ENCODE peak calls at places on chromosomes 3 and 15, in six cellular contexts. J is activated CD4-positive, alpha-beta T cell treated with anti-CD3 and anti-CD28 coated beads, Interleukin-2, amount 50 U/mL, for 24 hours; Q is NCI-H2029 treated with DMSO at 0.1 percent for 48 hours; M is fibroblast of the aortic adventitia; I is activated CD8-positive, alpha-beta T cell treated with anti-CD3 and anti-CD28 coated beads, Interleukin-2, amount 10 ng/mL, durations not matched to agents 7 days and 5 days; B is AG20443. H is an unnamed sample.

GRCh38 chr3:122214718-122215117 is 31.2 kb downstream of the CASR start:
- DNase-seq in B (no peak), I (no peak), Q (no peak), J (no peak), M (no peak), H (no peak)

GRCh38 chr15:30939161-30939560 is 35.4 kb downstream of the FAN1 start:
- DNase-seq in M (no peak), B (no peak), J (no peak), I (no peak), Q (no peak), H (no peak)

GRCh38 chr3:9088431-9089353 is 125.4 kb upstream of the RAD18 start:
- DNase-seq in J (no peak), Q (peak; percentile 89), B (peak; percentile 47), M (peak; percentile 92), I (no peak), H (peak; percentile 72)

GRCh38 chr3:482479-482878 is 285.9 kb downstream of the CHL1 start:
- DNase-seq in Q (no peak), M (no peak), B (no peak), J (no peak), I (no peak), H (no peak)

GRCh38 chr15:88858934-88859333 is 36.4 kb downstream of the HAPLN3 start:
- DNase-seq in M (no peak), Q (no peak), J (no peak), I (no peak), B (no peak), H (no peak)

GRCh38 chr15:45376300-45376928 is 1.9 kb downstream of the GATM start:
- DNase-seq in B (no peak), Q (no peak), I (no peak), J (no peak), M (no peak), H (no peak)

GRCh38 chr3:60240558-60240957 is 1010.7 kb downstream of the FHIT start:
- DNase-seq in M (no peak), B (no peak), J (no peak), Q (peak; percentile 40), I (no peak), H (no peak)

GRCh38 chr3:9715764-9716437 is 12.3 kb downstream of the CPNE9 start:
- DNase-seq in I (no peak), B (peak; percentile 91), J (no peak), M (peak; percentile 96), Q (no peak), H (peak; percentile 93)

GRCh38 chr3:108468577-108468976 is 41.8 kb downstream of the MYH15 start:
- DNase-seq in J (no peak), M (no peak), B (no peak), I (no peak), Q (no peak), H (no peak)

GRCh38 chr15:68909601-68910000 is 20.7 kb upstream of the SPESP1 start:
- DNase-seq in I (no peak), Q (peak; percentile 3), J (no peak), M (no peak), B (no peak), H (no peak)

GRCh38 chr15:31276596-31277298 is 49.9 kb upstream of the KLF13 start:
- DNase-seq in Q (no peak), I (peak; percentile 17), B (peak; percentile 4), J (no peak), M (no peak), H (no peak)

GRCh38 chr15:63381301-63382192 is at the start of gene CA12:
- DNase-seq in M (peak; percentile 69), I (peak; percentile 28), J (no peak), B (peak; percentile 53), Q (no peak), H (no peak)

GRCh38 chr3:103950676-103951075 is 1416.0 kb upstream of the ALCAM start:
- DNase-seq in I (no peak), B (no peak), M (no peak), J (no peak), Q (no peak), H (no peak)

GRCh38 chr15:56886450-56886856 is 32.0 kb upstream of the TCF12 start:
- DNase-seq in Q (no peak), I (no peak), J (no peak), M (no peak), B (peak; percentile 11), H (no peak)

GRCh38 chr3:4982773-4983738 is 3.8 kb downstream of the BHLHE40 start:
- DNase-seq in Q (no peak), J (no peak), B (no peak), I (peak; percentile 29), M (peak; percentile 31), H (no peak)

GRCh38 chr15:101207867-101208288 is 44.0 kb downstream of the CHSY1 start:
- DNase-seq in M (peak; percentile 81), B (peak; percentile 59), J (no peak), Q (no peak), I (no peak), H (no peak)

GRCh38 chr3:138325990-138326389 is 3.7 kb downstream of the NME9 start:
- DNase-seq in B (no peak), I (no peak), J (no peak), Q (no peak), M (no peak), H (no peak)

GRCh38 chr3:195705081-195705991 is 15.4 kb upstream of the MUC20 start:
- DNase-seq in B (no peak), I (no peak), J (no peak), Q (no peak), M (no peak), H (no peak)

GRCh38 chr3:31544634-31545033 is 11.9 kb downstream of the STT3B start:
- DNase-seq in Q (no peak), M (peak; percentile 54), B (no peak), I (no peak), J (no peak), H (no peak)

GRCh38 chr3:188170461-188171459 is 16.8 kb downstream of the LPP start:
- DNase-seq in I (peak; percentile 53), B (no peak), Q (no peak), M (no peak), J (no peak), H (peak; percentile 22)

GRCh38 chr3:136545664-136546266 is 206.4 kb downstream of the STAG1 start:
- DNase-seq in M (peak; percentile 48), J (no peak), I (no peak), B (peak; percentile 7), Q (no peak), H (no peak)

GRCh38 chr3:148344522-148344921 is 353.2 kb upstream of the AGTR1 start:
- DNase-seq in B (no peak), Q (no peak), M (no peak), I (no peak), J (no peak), H (no peak)

GRCh38 chr3:133662256-133662773 is 574 bp upstream of the TOPBP1 start:
- DNase-seq in J (no peak), Q (no peak), B (peak; percentile 30), I (peak; percentile 40), M (peak; percentile 33), H (no peak)

GRCh38 chr3:80537680-80538079 is 769.9 kb upstream of the ROBO1 start:
- DNase-seq in M (no peak), B (no peak), Q (no peak), J (no peak), I (no peak), H (no peak)

GRCh38 chr3:195105389-195105788 is 165.6 kb downstream of the XXYLT1 start:
- DNase-seq in B (no peak), M (no peak), I (no peak), Q (no peak), J (no peak), H (no peak)

GRCh38 chr3:190003730-190004129 is 117.0 kb downstream of the P3H2 start:
- DNase-seq in I (no peak), J (no peak), M (peak; percentile 83), Q (no peak), B (peak; percentile 69), H (no peak)

GRCh38 chr3:134956844-134957243 is 161.8 kb downstream of the EPHB1 start:
- DNase-seq in I (no peak), B (no peak), Q (no peak), J (no peak), M (no peak), H (no peak)

GRCh38 chr3:50572158-50572557 is 2.8 kb downstream of the HEMK1 start:
- DNase-seq in B (peak; percentile 86), I (peak; percentile 88), J (peak; percentile 65), M (peak; percentile 76), Q (peak; percentile 4), H (no peak)

GRCh38 chr3:36132214-36132613 is 248.1 kb upstream of the STAC start:
- DNase-seq in J (no peak), M (no peak), B (no peak), I (no peak), Q (no peak), H (no peak)

GRCh38 chr3:105845488-105845887 is 23.3 kb downstream of the CBLB start:
- DNase-seq in B (no peak), J (no peak), I (no peak), M (no peak), Q (no peak), H (no peak)

GRCh38 chr3:160134964-160135363 is 90.3 kb upstream of the C3orf80 start:
- DNase-seq in I (no peak), M (peak; percentile 88), Q (no peak), J (no peak), B (peak; percentile 72), H (no peak)

GRCh38 chr15:51229907-51230328 is 108.5 kb downstream of the CYP19A1 start:
- DNase-seq in J (no peak), I (no peak), B (peak; percentile 53), Q (no peak), M (peak; percentile 77), H (no peak)

GRCh38 chr3:88767746-88768145 is 339.7 kb upstream of the EPHA3 start:
- DNase-seq in B (no peak), Q (no peak), J (no peak), I (no peak), M (no peak), H (no peak)